ENCODE peak calls at places on chromosomes 4 and X, in seven cellular contexts. R is uterus, B is MCF 10A, L is AG20443, Z is mesenteric fat pad, A is OCI-LY7, T is fibroblast of gingiva. O is an unnamed sample.

GRCh38 chr4:111776546-111776945 is 368.7 kb upstream of the FAM241A start:
- DNase-seq in A (no peak), T (no peak), R (no peak), Z (no peak), B (peak; percentile 11), L (no peak), O (no peak)

GRCh38 chrX:53486285-53486684 is 52.1 kb upstream of the HSD17B10 start:
- DNase-seq in A (no peak), T (no peak), R (no peak), Z (no peak), L (no peak), B (no peak), O (no peak)

GRCh38 chr4:59647011-59647410 is 1553.1 kb upstream of the ADGRL3 start:
- DNase-seq in A (no peak), B (peak; percentile 14), T (no peak), Z (no peak), R (no peak), L (no peak), O (no peak)

GRCh38 chr4:21248336-21248735 is 548.1 kb downstream of the PACRGL start:
- DNase-seq in B (no peak), R (no peak), L (no peak), A (no peak), T (no peak), Z (no peak), O (peak; percentile 34)

GRCh38 chrX:65644621-65645287 is 22.7 kb upstream of the MSN start:
- DNase-seq in T (peak; percentile 77), A (no peak), B (peak; percentile 91), L (peak; percentile 90), R (peak; percentile 90), Z (peak; percentile 91), O (peak; percentile 11)

GRCh38 chr4:153341575-153342090 is 2.9 kb upstream of the MND1 start:
- DNase-seq in A (peak; percentile 86), B (peak; percentile 67), Z (no peak), R (no peak), T (no peak), L (no peak), O (no peak)

GRCh38 chr4:25928956-25929336 is 14.9 kb downstream of the SMIM20 start:
- DNase-seq in B (no peak), T (peak; percentile 46), A (no peak), R (no peak), L (peak; percentile 21), Z (no peak), O (no peak)

GRCh38 chrX:130825509-130825908 is 77.5 kb downstream of the ENOX2 start:
- DNase-seq in T (no peak), L (no peak), B (no peak), Z (no peak), A (no peak), R (no peak), O (no peak)

GRCh38 chrX:11446331-11446730 is 153.1 kb downstream of the AMELX start:
- DNase-seq in A (no peak), T (peak; percentile 76), B (no peak), R (no peak), L (no peak), Z (no peak), O (no peak)

GRCh38 chr4:165440415-165440882 is 61.6 kb downstream of the CPE start:
- DNase-seq in L (peak; percentile 26), A (no peak), T (peak; percentile 32), R (no peak), B (peak; percentile 97), Z (no peak), O (peak; percentile 28)

GRCh38 chr4:12084690-12085089 is 656.0 kb upstream of the HS3ST1 start:
- DNase-seq in Z (no peak), B (peak; percentile 3), A (no peak), R (no peak), T (no peak), L (no peak), O (no peak)

GRCh38 chrX:133741303-133741702 is 244.1 kb downstream of the GPC3 start:
- DNase-seq in Z (no peak), A (no peak), T (no peak), L (no peak), B (no peak), R (no peak), O (no peak)

GRCh38 chrX:83511208-83511607 is 3.1 kb downstream of the POU3F4 start:
- DNase-seq in L (no peak), T (no peak), R (no peak), Z (peak; percentile 85), A (no peak), B (no peak), O (no peak)

GRCh38 chr4:133801858-133802257 is 399.7 kb downstream of the PABPC4L start:
- DNase-seq in Z (no peak), A (no peak), T (no peak), B (no peak), L (no peak), R (no peak), O (no peak)

GRCh38 chrX:39854772-39855747 is 242.7 kb downstream of the BCOR start:
- DNase-seq in Z (no peak), L (no peak), T (no peak), R (no peak), A (peak; percentile 57), B (no peak), O (no peak)

GRCh38 chrX:136639506-136640176 is 8.3 kb upstream of the CD40LG start:
- DNase-seq in T (peak; percentile 6), Z (no peak), A (no peak), B (no peak), R (no peak), L (peak; percentile 10), O (no peak)

GRCh38 chrX:47623540-47624027 is 3.9 kb upstream of the SYN1 start:
- DNase-seq in T (peak; percentile 69), L (peak; percentile 84), A (no peak), Z (no peak), R (no peak), B (no peak), O (peak; percentile 65)

GRCh38 chr4:8543623-8544022 is 36.6 kb upstream of the GPR78 start:
- DNase-seq in R (no peak), B (no peak), T (no peak), L (no peak), Z (peak; percentile 43), A (no peak), O (no peak)

GRCh38 chr4:176791591-176792347 is 953 bp downstream of the VEGFC start:
- DNase-seq in B (peak; percentile 57), L (peak; percentile 49), R (peak; percentile 29), Z (no peak), T (peak; percentile 50), A (no peak), O (no peak)

GRCh38 chr4:114417214-114417613 is 181.4 kb upstream of the UGT8 start:
- DNase-seq in T (no peak), R (no peak), B (peak; percentile 27), L (no peak), Z (no peak), A (peak; percentile 18), O (no peak)

GRCh38 chr4:151990201-151990600 is 229.4 kb upstream of the GATB start:
- DNase-seq in L (peak; percentile 79), Z (no peak), T (no peak), B (peak; percentile 63), A (no peak), R (no peak), O (no peak)

GRCh38 chr4:122346036-122346435 is 32.8 kb upstream of the ADAD1 start:
- DNase-seq in R (no peak), Z (no peak), T (no peak), A (no peak), B (no peak), L (peak; percentile 8), O (no peak)

GRCh38 chrX:11724122-11725017 is 33.7 kb upstream of the MSL3 start:
- DNase-seq in T (peak; percentile 5), R (no peak), A (peak; percentile 29), Z (no peak), L (peak; percentile 38), B (peak; percentile 58), O (no peak)

GRCh38 chr4:151674804-151675290 is 86.0 kb downstream of the GATB start:
- DNase-seq in A (no peak), T (no peak), L (peak; percentile 68), B (no peak), R (peak; percentile 62), Z (no peak), O (no peak)

GRCh38 chrX:153703036-153703370 is 15.3 kb downstream of the SLC6A8 start:
- DNase-seq in T (no peak), B (peak; percentile 77), L (no peak), Z (no peak), R (peak; percentile 53), A (no peak), O (no peak)

GRCh38 chr4:146978641-146979040 is 33.0 kb upstream of the TTC29 start:
- DNase-seq in L (no peak), B (peak; percentile 38), T (no peak), Z (no peak), R (no peak), A (no peak), O (no peak)

GRCh38 chr4:169397762-169398161 is 127.0 kb upstream of the SH3RF1 start:
- DNase-seq in A (no peak), T (peak; percentile 66), Z (no peak), L (no peak), R (no peak), B (peak; percentile 44), O (no peak)

GRCh38 chr4:16418814-16419213 is 192.5 kb upstream of the TAPT1 start:
- DNase-seq in Z (no peak), R (no peak), L (no peak), B (peak; percentile 90), T (no peak), A (no peak), O (no peak)

GRCh38 chrX:134948333-134949241 is 42.2 kb upstream of the SMIM10 start:
- DNase-seq in Z (no peak), T (no peak), A (no peak), B (peak; percentile 19), R (no peak), L (no peak), O (no peak)

GRCh38 chr4:173337463-173337862 is 3.3 kb upstream of the HMGB2 start:
- DNase-seq in A (no peak), R (no peak), L (no peak), T (no peak), B (no peak), Z (no peak), O (no peak)

GRCh38 chr4:179867300-179867878 is 2375.8 kb upstream of the TENM3 start:
- DNase-seq in R (no peak), A (peak; percentile 82), L (peak; percentile 13), Z (no peak), B (peak; percentile 81), T (no peak), O (no peak)